ENCODE peak calls at places on chromosomes 6 and 20, in four cellular contexts. Z is IMR-90, V is A549, I is HFF-Myc. D is an unnamed sample.

GRCh38 chr6:106643061-106643460 is 13.7 kb downstream of the QRSL1 start:
- DNase-seq in Z (peak; percentile 69), V (no peak), I (no peak), D (no peak)

GRCh38 chr6:13803581-13803980 is 10.8 kb downstream of the MCUR1 start:
- DNase-seq in Z (peak; percentile 32), V (no peak), I (no peak), D (no peak)

GRCh38 chr20:39433461-39433860 is 471.3 kb downstream of the DHX35 start:
- DNase-seq in Z (no peak), V (no peak), I (no peak), D (no peak)

GRCh38 chr20:4835244-4836177 is 113.8 kb downstream of the PRND start:
- DNase-seq in Z (no peak), V (no peak), I (no peak), D (no peak)

GRCh38 chr6:33820243-33820642 is 16.4 kb upstream of the MLN start:
- DNase-seq in Z (no peak), V (no peak), I (no peak), D (no peak)

GRCh38 chr6:165451845-165452244 is 142.4 kb upstream of the C6orf118 start:
- DNase-seq in Z (no peak), V (no peak), I (no peak), D (no peak)

GRCh38 chr20:1569417-1569861 is 11.9 kb upstream of the SIRPD start:
- DNase-seq in Z (peak; percentile 9), V (peak; percentile 56), I (no peak), D (no peak)

GRCh38 chr6:167791036-167791779 is 35.5 kb upstream of the AFDN start:
- DNase-seq in Z (no peak), V (no peak), I (no peak), D (no peak)

GRCh38 chr6:139708342-139709199 is 334.1 kb upstream of the CITED2 start:
- DNase-seq in Z (peak; percentile 86), V (peak; percentile 12), I (peak; percentile 56), D (peak; percentile 87)

GRCh38 chr6:33080127-33081089 is 4.6 kb downstream of the HLA-DPB1 start:
- DNase-seq in Z (peak; percentile 48), V (no peak), I (no peak), D (no peak)

GRCh38 chr6:52551483-52552277 is 25.2 kb downstream of the TRAM2 start:
- DNase-seq in Z (peak; percentile 91), V (no peak), I (no peak), D (no peak)

GRCh38 chr6:126180585-126180984 is 159.3 kb upstream of the CENPW start:
- DNase-seq in Z (peak; percentile 96), V (no peak), I (peak; percentile 62), D (peak; percentile 64)

GRCh38 chr6:157029980-157030690 is 253.0 kb downstream of the ARID1B start:
- DNase-seq in Z (no peak), V (no peak), I (no peak), D (no peak)

GRCh38 chr6:25088513-25088912 is 152.8 kb upstream of the RIPOR2 start:
- DNase-seq in Z (peak; percentile 28), V (no peak), I (no peak), D (no peak)

GRCh38 chr20:63532449-63532971 is 4.7 kb downstream of the PTK6 start:
- DNase-seq in Z (no peak), V (no peak), I (no peak), D (no peak)

GRCh38 chr20:16609066-16609465 is 35.8 kb upstream of the KIF16B start:
- DNase-seq in Z (no peak), V (no peak), I (no peak), D (no peak)

GRCh38 chr6:133710826-133711225 is 178.1 kb upstream of the TCF21 start:
- DNase-seq in Z (no peak), V (no peak), I (no peak), D (no peak)

GRCh38 chr6:160202411-160202810 is 56.2 kb downstream of the SLC22A2 start:
- DNase-seq in Z (no peak), V (no peak), I (no peak), D (peak; percentile 29)

GRCh38 chr6:100913400-100914276 is 32.5 kb upstream of the ASCC3 start:
- DNase-seq in Z (peak; percentile 35), V (no peak), I (no peak), D (no peak)

GRCh38 chr20:6654490-6655247 is 112.8 kb upstream of the BMP2 start:
- DNase-seq in Z (no peak), V (no peak), I (no peak), D (no peak)

GRCh38 chr20:38874460-38875169 is 51.6 kb upstream of the FAM83D start:
- DNase-seq in Z (no peak), V (no peak), I (no peak), D (no peak)

GRCh38 chr6:134372603-134373281 is 54.8 kb upstream of the SGK1 start:
- DNase-seq in Z (peak; percentile 86), V (peak; percentile 5), I (no peak), D (peak; percentile 41)

GRCh38 chr20:44491635-44492395 is 16.1 kb downstream of the TTPAL start:
- DNase-seq in Z (peak; percentile 67), V (no peak), I (no peak), D (no peak)

GRCh38 chr6:14091329-14091978 is 26.1 kb upstream of the CD83 start:
- DNase-seq in Z (no peak), V (no peak), I (no peak), D (no peak)

GRCh38 chr6:76885861-76886301 is 577.4 kb downstream of the HTR1B start:
- DNase-seq in Z (peak; percentile 19), V (no peak), I (no peak), D (no peak)

GRCh38 chr6:36874016-36874442 is 574 bp downstream of the PPIL1 start:
- DNase-seq in Z (peak; percentile 35), V (peak; percentile 9), I (no peak), D (no peak)

GRCh38 chr6:167096991-167097390 is 25.9 kb upstream of the CCR6 start:
- DNase-seq in Z (no peak), V (no peak), I (no peak), D (no peak)

GRCh38 chr20:43364001-43364400 is 93.7 kb upstream of the SRSF6 start:
- DNase-seq in Z (no peak), V (no peak), I (no peak), D (no peak)

GRCh38 chr6:89148016-89148750 is 2.3 kb downstream of the PM20D2 start:
- DNase-seq in Z (peak; percentile 30), V (no peak), I (no peak), D (no peak)

GRCh38 chr6:75893058-75893775 is 144.2 kb downstream of the MYO6 start:
- DNase-seq in Z (peak; percentile 80), V (peak; percentile 5), I (peak; percentile 76), D (peak; percentile 50)

GRCh38 chr6:90393232-90393884 is 96.7 kb upstream of the BACH2 start:
- DNase-seq in Z (peak; percentile 71), V (peak; percentile 12), I (peak; percentile 56), D (no peak)

GRCh38 chr6:135219346-135219745 is 38.2 kb downstream of the MYB start:
- DNase-seq in Z (no peak), V (no peak), I (no peak), D (no peak)

GRCh38 chr20:49046087-49046900 is at the start of gene CSE1L:
- DNase-seq in Z (peak; percentile 94), V (peak; percentile 92), I (peak; percentile 84), D (peak; percentile 76)
- TF ChIP-seq CTCF in Z (no peak), V (no peak), I (no peak), D (peak; percentile 4)

DNA sequence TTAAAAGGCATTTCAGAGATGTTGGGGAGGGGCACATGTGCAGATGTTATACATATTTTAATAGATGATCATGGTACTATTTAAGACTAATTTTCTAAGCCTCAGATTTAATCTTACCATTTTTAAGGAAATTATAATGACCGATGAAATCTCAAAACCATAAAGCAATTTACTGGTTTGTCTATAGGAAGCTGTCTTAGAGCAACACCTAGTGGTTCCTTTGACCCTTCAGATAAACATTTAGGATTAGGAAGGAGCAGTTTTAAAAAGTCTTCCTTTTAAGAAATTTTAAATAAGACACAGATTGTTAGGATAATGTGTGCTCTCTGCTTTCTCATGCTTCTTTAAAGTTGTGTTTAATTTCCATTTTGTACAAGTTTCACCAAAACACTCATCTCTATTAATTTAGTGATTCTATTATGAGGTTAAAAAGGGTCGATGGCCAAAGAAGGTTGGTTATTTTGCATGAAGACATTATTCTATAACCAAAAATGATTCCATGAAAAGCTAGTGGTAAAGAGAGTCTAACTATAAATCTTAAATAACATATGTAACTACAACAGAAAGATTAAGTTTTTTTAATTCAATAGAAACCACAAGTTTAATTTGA is 376.4 kb downstream of the HACE1 start:
- DNase-seq in Z (no peak), V (no peak), I (no peak), D (no peak)
- TF ChIP-seq CTCF in Z (no peak), V (peak; percentile 41), I (peak; percentile 31), D (no peak)

DNA sequence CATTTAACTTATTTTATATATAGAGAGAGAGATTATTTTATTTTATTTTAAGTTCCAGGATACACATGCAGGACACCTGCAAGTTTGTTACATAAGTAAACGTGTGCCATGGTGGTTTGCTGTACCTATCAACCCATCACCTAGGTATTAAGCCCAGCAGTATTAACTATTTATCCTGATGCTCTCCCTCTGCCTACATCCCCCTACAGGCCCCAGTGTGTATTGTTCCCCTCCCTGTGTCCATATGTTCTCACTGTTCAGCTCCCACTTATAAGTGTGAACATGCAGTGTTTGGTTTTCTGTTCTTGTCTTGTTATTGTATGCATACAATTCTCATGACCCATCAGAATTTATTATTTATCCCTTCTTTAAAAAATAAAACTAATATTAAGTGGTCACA is 34.6 kb downstream of the FKBP1C start:
- DNase-seq in Z (no peak), V (no peak), I (no peak), D (no peak)
- TF ChIP-seq CTCF in Z (no peak), V (no peak), I (peak; percentile 2), D (no peak)

DNA sequence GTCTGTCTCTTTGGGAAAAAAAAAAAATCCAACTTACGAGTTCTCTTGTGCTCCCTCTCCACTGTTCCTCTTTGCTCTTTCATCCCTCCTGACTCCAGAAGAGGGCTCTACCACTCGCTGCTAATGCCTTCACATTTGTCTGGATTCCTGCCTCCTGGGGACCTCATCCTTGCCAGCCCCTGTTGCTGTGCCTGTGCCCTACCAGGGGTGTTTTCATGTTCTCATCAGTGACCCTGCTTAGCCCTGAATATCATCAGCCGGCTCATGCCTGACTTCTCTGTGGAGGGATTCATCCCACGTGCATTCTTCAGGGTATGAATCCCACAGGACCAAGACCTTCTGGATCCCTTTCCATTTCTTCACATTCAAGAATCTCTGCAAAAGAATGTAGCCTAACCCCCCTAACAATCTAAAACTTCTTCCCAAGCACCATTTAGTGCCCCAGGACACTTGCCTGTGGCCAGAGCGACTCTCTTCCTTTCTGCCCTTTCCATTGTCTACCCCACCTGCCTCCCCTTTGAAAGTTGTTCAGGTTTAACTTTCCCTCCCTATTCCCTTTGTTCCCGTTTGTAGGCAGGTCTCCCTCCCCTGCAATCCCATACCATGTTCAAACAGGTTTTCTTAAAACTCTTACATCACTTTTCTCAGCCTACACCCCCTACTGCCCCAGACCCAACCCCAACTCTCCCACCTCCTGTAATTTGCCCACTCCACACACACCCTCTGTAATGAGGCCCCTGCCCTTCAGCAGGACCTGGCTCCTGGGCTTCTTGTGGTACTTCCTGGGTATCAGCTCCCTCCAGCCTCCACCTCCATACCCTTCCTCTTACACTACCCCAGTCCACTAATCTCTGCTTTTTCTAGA is 50.2 kb downstream of the RREB1 start:
- DNase-seq in Z (peak; percentile 72), V (no peak), I (no peak), D (no peak)
- TF ChIP-seq CTCF in Z (peak; percentile 27), V (no peak), I (no peak), D (peak; percentile 36)

GRCh38 chr6:10420546-10421507 is 6.0 kb upstream of the TFAP2A start:
- DNase-seq in Z (no peak), V (no peak), I (no peak), D (no peak)
- TF ChIP-seq CTCF in Z (no peak), V (no peak), I (no peak), D (no peak)

D was measured in AG09309.